ENCODE peak calls at places on chromosome 14, in seven cellular contexts. T, X, P, C, O, U and W are unnamed samples.

GRCh38 chr14:105285174-105285573 is 15.6 kb downstream of the BRF1 start:
- DNase-seq in U (no peak), O (no peak), X (no peak), T (no peak), C (no peak), P (no peak), W (no peak)

GRCh38 chr14:105087963-105088811 is 23.0 kb upstream of the GPR132 start:
- DNase-seq in U (peak; percentile 83), O (no peak), X (peak; percentile 77), P (peak; percentile 74), C (peak; percentile 73), T (peak; percentile 80), W (no peak)

GRCh38 chr14:93120952-93121834 is 5.5 kb upstream of the ITPK1 start:
- DNase-seq in O (no peak), X (no peak), P (no peak), C (no peak), U (no peak), T (no peak), W (no peak)

GRCh38 chr14:54498579-54498978 is 9.8 kb upstream of the GMFB start:
- DNase-seq in X (no peak), O (no peak), C (no peak), T (no peak), U (no peak), P (no peak), W (no peak)

GRCh38 chr14:73261075-73261474 is 23.8 kb downstream of the PAPLN start:
- DNase-seq in P (no peak), U (no peak), O (no peak), T (no peak), X (no peak), C (no peak), W (no peak)

GRCh38 chr14:88834883-88835431 is 10.5 kb downstream of the TTC8 start:
- DNase-seq in P (peak; percentile 87), X (no peak), O (no peak), T (no peak), C (no peak), U (no peak), W (peak; percentile 39)

GRCh38 chr14:61406670-61407069 is 85.3 kb downstream of the PRKCH start:
- DNase-seq in X (no peak), C (no peak), U (no peak), T (no peak), P (no peak), O (no peak), W (no peak)

GRCh38 chr14:71240866-71241520 is 333.7 kb downstream of the PCNX1 start:
- DNase-seq in C (no peak), O (no peak), X (no peak), T (no peak), P (no peak), U (no peak), W (no peak)

GRCh38 chr14:61992139-61992538 is 229.9 kb downstream of the SNAPC1 start:
- DNase-seq in X (peak; percentile 29), U (no peak), P (no peak), O (no peak), T (no peak), C (no peak), W (no peak)

GRCh38 chr14:93987376-93987775 is 9.7 kb upstream of the CCDC197 start:
- DNase-seq in X (no peak), U (no peak), C (peak; percentile 52), O (no peak), T (no peak), P (no peak), W (no peak)

GRCh38 chr14:72476657-72477499 is 417.0 kb downstream of the DPF3 start:
- DNase-seq in C (no peak), U (no peak), P (peak; percentile 53), X (no peak), T (no peak), O (no peak), W (no peak)

GRCh38 chr14:69320581-69321365 is 60.8 kb downstream of the GALNT16 start:
- DNase-seq in P (no peak), T (no peak), X (no peak), U (peak; percentile 43), O (peak; percentile 3), C (no peak), W (no peak)

GRCh38 chr14:61561657-61562276 is 133.5 kb upstream of the HIF1A start:
- DNase-seq in O (peak; percentile 74), X (no peak), U (no peak), C (peak; percentile 41), P (peak; percentile 99), T (peak; percentile 73), W (peak; percentile 96)

GRCh38 chr14:32019271-32019670 is 57.8 kb upstream of the ARHGAP5 start:
- DNase-seq in U (no peak), P (no peak), T (no peak), O (no peak), C (no peak), X (no peak), W (no peak)

GRCh38 chr14:73245401-73246325 is 8.4 kb downstream of the PAPLN start:
- DNase-seq in T (peak; percentile 85), O (peak; percentile 54), U (peak; percentile 66), P (no peak), C (peak; percentile 74), X (no peak), W (no peak)

GRCh38 chr14:100709252-100709955 is 17.3 kb upstream of the DLK1 start:
- DNase-seq in X (no peak), C (peak; percentile 48), P (peak; percentile 10), U (no peak), O (no peak), T (no peak), W (no peak)

GRCh38 chr14:60085085-60085484 is 6.6 kb upstream of the PCNX4 start:
- DNase-seq in X (no peak), P (peak; percentile 19), U (no peak), C (no peak), T (no peak), O (no peak), W (no peak)

GRCh38 chr14:20556500-20557211 is 4.2 kb downstream of the RNASE9 start:
- DNase-seq in C (no peak), T (no peak), U (no peak), X (no peak), P (no peak), O (no peak), W (no peak)

GRCh38 chr14:20557212-20557542 is 3.7 kb downstream of the RNASE9 start:
- DNase-seq in X (no peak), P (no peak), U (no peak), O (no peak), T (no peak), C (no peak), W (no peak)

GRCh38 chr14:20559461-20559904 is 1.4 kb downstream of the RNASE9 start:
- DNase-seq in X (no peak), C (no peak), P (no peak), O (no peak), U (no peak), T (no peak), W (no peak)

GRCh38 chr14:20553024-20553423 is 7.8 kb downstream of the RNASE9 start:
- DNase-seq in T (no peak), C (no peak), X (no peak), P (no peak), O (no peak), U (no peak), W (no peak)

GRCh38 chr14:20555845-20556244 is 5.0 kb downstream of the RNASE9 start:
- DNase-seq in C (no peak), U (no peak), O (no peak), X (no peak), P (no peak), T (no peak), W (no peak)
- H3K27ac ChIP-seq in C (no peak overlapping the region), U (no peak overlapping the region), O (no peak overlapping the region), X (no peak overlapping the region), P (no peak overlapping the region), T (no peak overlapping the region), W (no peak overlapping the region)

DNA sequence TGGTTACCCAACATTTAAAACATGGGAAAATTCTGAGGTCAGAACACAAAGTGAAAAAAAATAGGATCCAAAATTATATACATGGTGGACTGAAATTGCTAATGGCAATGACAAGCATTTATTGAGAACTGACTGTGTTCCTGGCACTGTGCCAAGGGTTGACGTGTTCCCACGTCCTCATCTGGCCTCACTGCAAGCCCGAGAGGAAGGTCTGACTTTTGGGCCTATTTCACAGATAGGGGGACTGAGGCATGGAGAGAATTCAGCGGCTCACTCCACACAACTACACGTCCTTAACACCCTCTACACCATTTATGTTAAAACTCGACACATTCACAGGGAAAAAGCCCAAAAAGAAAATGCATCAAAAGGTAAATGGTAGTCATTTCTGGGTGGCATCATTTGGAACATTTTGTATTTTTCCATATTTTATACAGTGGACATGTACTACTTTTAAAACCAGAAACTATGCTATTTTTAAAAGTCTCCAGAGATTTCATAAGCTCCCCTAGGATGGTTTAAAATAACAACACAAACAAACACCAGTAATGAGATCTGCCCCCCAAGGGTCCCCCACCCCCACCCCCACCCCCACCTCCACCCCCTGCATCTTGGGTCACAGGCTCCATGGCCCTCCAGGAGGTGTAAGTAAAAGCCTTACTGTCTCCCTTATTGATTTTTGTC is 27.7 kb downstream of the CLMN start:
- DNase-seq in T (peak; percentile 85), P (peak; percentile 21), O (peak; percentile 75), X (no peak), U (peak; percentile 86), C (peak; percentile 76), W (no peak)
- H3K4me3 ChIP-seq in T (no peak overlapping the region), P (no peak overlapping the region), O (no peak overlapping the region), X (no peak overlapping the region), U (no peak overlapping the region), C (no peak overlapping the region), W (no peak overlapping the region)

DNA sequence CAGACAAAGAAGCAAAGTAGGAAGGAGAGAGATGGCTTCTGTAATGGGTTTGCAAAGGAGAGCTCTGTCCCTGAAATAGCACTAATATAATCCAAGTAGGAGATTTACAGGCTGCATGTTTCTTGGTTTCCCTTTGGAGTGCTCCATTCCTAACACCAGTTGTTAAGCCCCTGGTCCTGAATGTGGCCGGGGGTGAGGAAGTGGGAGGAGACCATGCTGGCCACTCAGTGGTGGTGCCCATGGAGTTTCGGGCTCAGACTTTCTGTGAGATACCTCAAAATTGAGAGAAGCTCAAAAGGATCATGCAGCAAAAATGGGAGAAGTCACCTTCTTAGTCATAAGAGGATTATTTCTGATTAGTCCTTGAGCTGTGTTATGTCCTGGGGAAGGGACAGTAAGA is 88.5 kb downstream of the DAD1 start:
- DNase-seq in P (no peak), C (no peak), X (no peak), O (no peak), U (no peak), T (no peak), W (no peak)
- H3K27ac ChIP-seq in P (no peak overlapping the region), C (no peak overlapping the region), X (no peak overlapping the region), O (no peak overlapping the region), U (no peak overlapping the region), T (no peak overlapping the region), W (no peak overlapping the region)

GRCh38 chr14:46651526-46652144 is at the start of gene RPL10L:
- DNase-seq in P (no peak), O (no peak), T (peak; percentile 48), X (no peak), U (peak; percentile 35), C (no peak), W (no peak)

DNA sequence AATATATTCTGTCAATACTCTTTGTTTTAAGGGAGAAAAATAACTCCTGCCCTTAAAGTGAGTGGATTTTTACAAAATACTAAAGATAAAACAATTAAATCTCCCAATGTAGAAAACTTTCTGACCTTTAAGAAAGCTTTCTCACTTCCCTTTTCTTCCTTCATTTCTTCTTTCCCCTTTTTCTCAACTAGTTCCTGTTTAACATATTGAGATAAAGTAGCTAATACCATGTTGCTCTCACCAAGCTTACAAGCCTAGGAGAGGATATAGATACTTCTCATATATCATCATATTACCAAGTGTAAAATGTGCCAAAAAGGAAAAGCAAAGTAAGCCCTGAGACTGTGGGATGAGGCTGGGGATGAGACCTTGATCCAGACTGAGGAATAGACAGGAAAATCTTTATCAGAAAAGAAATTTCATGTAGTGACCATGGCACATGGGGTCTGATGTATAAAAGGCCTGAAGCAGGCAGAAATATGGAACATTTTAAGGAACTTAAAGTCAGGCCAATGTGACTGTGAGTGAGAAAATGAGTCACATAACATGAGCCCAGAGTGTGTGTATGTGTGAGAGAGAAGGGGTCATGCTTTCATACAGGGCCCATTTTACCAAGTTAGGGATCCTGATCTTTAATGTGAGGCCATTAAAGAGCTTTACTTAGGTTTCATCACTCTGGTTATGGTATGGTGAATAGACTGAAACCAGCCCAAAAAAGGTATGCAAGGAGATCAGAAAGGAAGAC is 1.6 kb upstream of the RPL10L start:
- DNase-seq in X (no peak), O (no peak), U (no peak), T (no peak), C (no peak), P (no peak), W (no peak)
- H3K4me3 ChIP-seq in X (no peak overlapping the region), O (no peak overlapping the region), U (no peak overlapping the region), T (no peak overlapping the region), C (no peak overlapping the region), P (no peak overlapping the region), W (no peak overlapping the region)